ENCODE peak calls at places on chromosome 1, in nine cellular contexts. I is A673, M is IMR-90, P is dorsolateral prefrontal cortex, B is Panc1, D is foreskin keratinocyte, H is body of pancreas, R is stomach, T is breast epithelium. S is an unnamed sample. For H3K27me3, the result is how much of the 10 kb centered on the place peaks cover.

GRCh38 chr1:73761559-73761958 is 436.4 kb downstream of the LRRIQ3 start:
- DNase-seq in I (no peak), M (no peak), P (no peak), B (no peak), D (no peak), H (no peak), R (no peak), T (no peak), S (no peak)

GRCh38 chr1:56229183-56229582 is 350.2 kb downstream of the PLPP3 start:
- DNase-seq in I (no peak), M (no peak), P (no peak), B (no peak), D (no peak), H (no peak), R (no peak), T (no peak), S (no peak)

GRCh38 chr1:64459743-64460142 is 10.2 kb upstream of the CACHD1 start:
- DNase-seq in I (no peak), M (no peak), P (no peak), B (no peak), D (peak), H (no peak), R (no peak), T (no peak), S (no peak)

GRCh38 chr1:151936653-151937052 is 27.3 kb upstream of the THEM4 start:
- DNase-seq in I (no peak), M (no peak), P (no peak), B (no peak), D (no peak), H (no peak), R (no peak), T (no peak), S (no peak)

GRCh38 chr1:19317126-19317910 is 5.2 kb downstream of the SLC66A1 start:
- DNase-seq in I (no peak), M (no peak), P (no peak), B (no peak), D (no peak), H (no peak), R (no peak), T (no peak), S (no peak)

GRCh38 chr1:238060046-238060445 is 169.3 kb upstream of the ZP4 start:
- DNase-seq in I (no peak), M (no peak), P (no peak), B (no peak), D (no peak), H (no peak), R (no peak), T (no peak), S (no peak)

GRCh38 chr1:194230351-194231144 is 1044.1 kb upstream of the B3GALT2 start:
- DNase-seq in I (no peak), M (no peak), P (no peak), B (no peak), D (no peak), H (no peak), R (no peak), T (no peak), S (no peak)

GRCh38 chr1:77762072-77762476 is 2.4 kb upstream of the USP33 start:
- DNase-seq in I (peak), M (peak), P (no peak), B (no peak), D (peak), H (no peak), R (no peak), T (no peak), S (no peak)

GRCh38 chr1:225762002-225762441 is 15.6 kb upstream of the SRP9 start:
- DNase-seq in I (no peak), M (peak), P (no peak), B (no peak), D (no peak), H (no peak), R (peak), T (no peak), S (no peak)

GRCh38 chr1:203361843-203362524 is 11.1 kb upstream of the FMOD start:
- DNase-seq in I (no peak), M (peak), P (peak), B (no peak), D (no peak), H (no peak), R (no peak), T (no peak), S (no peak)

GRCh38 chr1:162970021-162970420 is 99.1 kb upstream of the RGS4 start:
- DNase-seq in I (no peak), M (no peak), P (no peak), B (no peak), D (no peak), H (no peak), R (no peak), T (no peak), S (no peak)

GRCh38 chr1:203504400-203505250 is 10.7 kb downstream of the OPTC start:
- DNase-seq in I (peak), M (peak), P (peak), B (peak), D (no peak), H (peak), R (peak), T (peak), S (peak)

GRCh38 chr1:207076181-207076949 is 12.3 kb upstream of the C4BPB start:
- DNase-seq in I (no peak), M (no peak), P (no peak), B (no peak), D (no peak), H (no peak), R (no peak), T (no peak), S (no peak)

GRCh38 chr1:1173061-1173792 is 453 bp upstream of the TTLL10 start:
- DNase-seq in I (no peak), M (no peak), P (no peak), B (no peak), D (no peak), H (no peak), R (no peak), T (no peak), S (no peak)

GRCh38 chr1:176029609-176030008 is 177.5 kb downstream of the COP1 start:
- DNase-seq in I (no peak), M (no peak), P (no peak), B (no peak), D (no peak), H (no peak), R (no peak), T (no peak), S (no peak)

GRCh38 chr1:29090937-29091618 is 32.6 kb downstream of the TMEM200B start:
- DNase-seq in I (no peak), M (no peak), P (no peak), B (no peak), D (no peak), H (no peak), R (no peak), T (no peak), S (no peak)

GRCh38 chr1:15557594-15557993 is 27.3 kb downstream of the AGMAT start:
- DNase-seq in I (no peak), M (peak), P (no peak), B (no peak), D (no peak), H (no peak), R (no peak), T (no peak), S (no peak)

GRCh38 chr1:15558516-15558915 is 26.3 kb downstream of the AGMAT start:
- DNase-seq in I (no peak), M (no peak), P (no peak), B (no peak), D (no peak), H (no peak), R (no peak), T (no peak), S (no peak)

GRCh38 chr1:15557008-15557407 is 27.8 kb downstream of the AGMAT start:
- DNase-seq in I (no peak), M (no peak), P (no peak), B (no peak), D (no peak), H (no peak), R (no peak), T (no peak), S (no peak)

DNA sequence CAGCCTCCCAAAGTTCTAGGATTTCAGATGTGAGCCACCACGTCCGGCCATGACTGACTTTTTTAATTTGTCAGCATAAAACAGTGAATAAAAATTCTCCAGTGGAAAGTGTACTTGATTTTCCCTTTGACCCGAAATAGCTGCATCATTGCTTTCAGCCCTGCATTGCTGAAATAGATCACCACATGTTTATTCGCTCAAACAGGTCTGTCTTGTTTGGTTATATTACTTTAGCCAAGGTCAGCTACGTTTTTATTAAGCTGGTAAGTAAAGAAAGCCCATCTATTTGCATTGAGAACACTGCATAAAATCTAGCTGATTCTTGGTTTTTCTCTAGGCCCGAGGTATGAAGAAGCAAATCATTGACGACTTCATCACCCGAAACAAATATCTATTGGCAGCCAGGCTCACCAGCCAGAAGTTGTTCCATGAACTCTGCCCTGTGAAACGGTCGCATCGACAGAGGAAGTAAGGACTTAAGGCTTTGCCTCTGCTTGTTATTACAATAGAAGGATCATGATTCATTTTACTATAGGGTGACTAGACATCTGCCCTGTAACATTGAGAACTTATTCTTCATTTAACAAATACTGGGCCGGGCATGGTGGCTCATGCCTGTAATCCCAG is 25.5 kb downstream of the AGMAT start:
- DNase-seq in I (no peak), M (no peak), P (no peak), B (no peak), D (peak), H (no peak), R (no peak), T (no peak), S (no peak)
- H3K27ac ChIP-seq in I (no peak), M (no peak), P (no peak), B (no peak), D (no peak), H (peak), R (no peak), T (peak), S (no peak)

GRCh38 chr1:36591278-36591677 is 108.6 kb upstream of the CSF3R start:
- DNase-seq in I (no peak), M (no peak), P (no peak), B (no peak), D (no peak), H (no peak), R (no peak), T (no peak), S (no peak)
- H3K27me3 ChIP-seq in I (half or more), M (under half), P (under half), B (under half), D (under half), H (under half), R (under half), T (half or more), S (under half)

GRCh38 chr1:17117451-17118265 is 1.6 kb downstream of the PADI2 start:
- DNase-seq in I (no peak), M (no peak), P (no peak), B (no peak), D (no peak), H (peak), R (no peak), T (no peak), S (no peak)

GRCh38 chr1:17118268-17118667 is 983 bp downstream of the PADI2 start:
- DNase-seq in I (no peak), M (no peak), P (no peak), B (no peak), D (no peak), H (no peak), R (no peak), T (no peak), S (no peak)

GRCh38 chr1:17119076-17119743 is at the start of gene PADI2:
- DNase-seq in I (peak), M (peak), P (peak), B (no peak), D (no peak), H (peak), R (peak), T (peak), S (peak)

GRCh38 chr1:17118706-17119075 is 560 bp downstream of the PADI2 start:
- DNase-seq in I (no peak), M (no peak), P (no peak), B (no peak), D (no peak), H (no peak), R (no peak), T (no peak), S (no peak)

DNA sequence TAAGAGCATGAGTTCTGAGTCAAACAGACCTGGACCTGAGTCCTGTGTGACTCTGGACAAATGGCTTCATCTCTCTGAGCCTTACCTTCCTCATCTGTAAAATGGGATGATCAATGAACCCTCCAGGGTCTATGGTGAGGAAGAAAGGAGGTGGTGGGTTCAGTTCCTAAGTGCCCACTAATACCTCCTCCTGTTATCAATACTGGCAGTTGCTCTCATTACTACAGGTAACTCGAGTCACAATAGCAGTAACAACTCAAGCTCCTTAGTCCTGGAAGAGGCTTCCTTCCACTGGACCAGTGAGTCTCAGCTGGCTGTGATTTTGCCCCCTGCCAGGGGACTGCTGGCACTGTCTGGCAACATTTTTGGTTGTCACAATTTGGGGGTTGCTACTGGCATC is 2.6 kb downstream of the PADI2 start:
- DNase-seq in I (no peak), M (no peak), P (no peak), B (no peak), D (no peak), H (no peak), R (no peak), T (no peak), S (no peak)
- H3K27ac ChIP-seq in I (no peak), M (no peak), P (peak), B (peak), D (no peak), H (no peak), R (no peak), T (peak), S (no peak)

DNA sequence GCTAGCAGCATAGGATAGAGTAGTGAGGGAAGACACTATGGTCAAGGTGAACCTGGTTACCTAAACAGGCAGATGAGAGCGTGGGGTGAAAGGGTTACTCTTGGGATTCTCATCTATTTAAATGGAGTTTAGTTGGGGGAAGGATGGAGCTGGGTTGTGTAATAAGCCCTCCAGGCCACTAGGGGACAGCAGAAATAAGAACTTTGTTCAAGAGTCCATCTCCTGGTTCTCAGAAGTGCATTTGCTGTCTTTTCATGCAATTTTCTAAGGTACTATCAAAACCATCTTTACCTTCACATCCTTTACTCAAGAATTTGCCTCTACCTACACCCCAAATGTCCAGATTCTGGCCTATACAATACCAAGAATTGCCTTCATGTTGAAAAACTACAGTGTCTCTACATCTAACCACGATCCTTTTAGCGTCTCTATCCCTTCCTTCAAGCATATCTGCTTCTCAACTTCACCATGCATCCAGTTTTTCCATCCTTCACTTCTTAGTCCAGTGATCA is 28.0 kb downstream of the SLAMF1 start:
- DNase-seq in I (peak), M (no peak), P (no peak), B (peak), D (no peak), H (no peak), R (no peak), T (no peak), S (peak)
- H3K27me3 ChIP-seq in I (under half), M (under half), P (under half), B (under half), D (under half), H (under half), R (under half), T (under half), S (under half)

S was measured in naive thymus-derived CD4-positive, alpha-beta T cell.